ENCODE peak calls at places on chromosomes 12 and 14, in seven cellular contexts. C is thyroid gland, X is GM13977, F is upper lobe of right lung, I is left lobe of liver, Q is putamen, O is ovary. P is an unnamed sample.

GRCh38 chr14:72754949-72755348 is 139.0 kb downstream of the DPF3 start:
- DNase-seq in X (no peak), F (no peak), O (no peak), Q (no peak), C (no peak), I (no peak), P (no peak)

GRCh38 chr12:114853003-114853529 is 169.1 kb upstream of the TBX3 start:
- DNase-seq in X (no peak), O (no peak), Q (no peak), C (no peak), F (no peak), I (no peak), P (no peak)

GRCh38 chr14:52877628-52878027 is 73.2 kb downstream of the FERMT2 start:
- DNase-seq in Q (no peak), I (no peak), F (no peak), X (no peak), O (no peak), C (no peak), P (no peak)

GRCh38 chr12:1716215-1716862 is 25.5 kb downstream of the ADIPOR2 start:
- DNase-seq in Q (no peak), X (peak), C (no peak), F (no peak), O (no peak), I (no peak), P (no peak)

GRCh38 chr12:104722541-104723534 is 235.3 kb downstream of the SLC41A2 start:
- DNase-seq in O (no peak), F (no peak), Q (no peak), C (peak), I (no peak), X (no peak), P (no peak)

GRCh38 chr12:46874642-46875041 is 48.8 kb upstream of the SLC38A4 start:
- DNase-seq in Q (no peak), I (peak), C (no peak), F (no peak), O (no peak), X (no peak), P (no peak)

GRCh38 chr14:97726661-97727060 is 929.5 kb downstream of the VRK1 start:
- DNase-seq in Q (no peak), F (no peak), O (no peak), X (no peak), I (no peak), C (no peak), P (no peak)

GRCh38 chr12:48977290-48978281 is 536 bp upstream of the WNT1 start:
- DNase-seq in I (no peak), Q (no peak), X (peak), C (peak), O (peak), F (peak), P (no peak)

GRCh38 chr14:102882233-102882906 is 40.1 kb upstream of the AMN start:
- DNase-seq in X (no peak), O (no peak), Q (no peak), I (no peak), C (peak), F (no peak), P (no peak)

GRCh38 chr12:55585817-55586216 is 13.5 kb downstream of the OR2AP1 start:
- DNase-seq in O (no peak), F (no peak), Q (no peak), C (no peak), X (no peak), I (no peak), P (no peak)

GRCh38 chr14:104475256-104475655 is 104.3 kb upstream of the C14orf180 start:
- DNase-seq in Q (no peak), O (no peak), I (no peak), F (no peak), X (no peak), C (no peak), P (no peak)

GRCh38 chr14:69247691-69248440 is 12.1 kb upstream of the GALNT16 start:
- DNase-seq in X (no peak), Q (no peak), O (peak), C (no peak), I (no peak), F (no peak), P (no peak)

GRCh38 chr14:92586001-92586947 is 72.7 kb downstream of the RIN3 start:
- DNase-seq in X (no peak), Q (no peak), I (no peak), O (peak), C (no peak), F (no peak), P (no peak)

GRCh38 chr14:41605550-41606248 is 977 bp upstream of the LRFN5 start:
- DNase-seq in Q (peak), I (no peak), X (peak), C (peak), O (no peak), F (no peak), P (no peak)